ENCODE peak calls at places on chromosomes 11 and 22, in five cellular contexts. A is NAMALWA; O is iPS-NIHi11; R is left cardiac atrium; E is naive thymus-derived CD8-positive, alpha-beta T cell. Q is an unnamed sample.

GRCh38 chr11:60528934-60529333 is 13.7 kb downstream of the MS4A13 start:
- DNase-seq in A (peak), O (no peak), R (no peak), E (no peak), Q (no peak)

GRCh38 chr11:789951-790350 is at the start of gene CEND1:
- DNase-seq in O (peak), E (peak), A (no peak), R (no peak), Q (no peak)

GRCh38 chr11:20973959-20974358 is 304.6 kb downstream of the NELL1 start:
- DNase-seq in O (peak), R (no peak), A (no peak), E (no peak), Q (no peak)

GRCh38 chr11:76391039-76391438 is 9.9 kb downstream of the GVQW3 start:
- DNase-seq in O (no peak), R (no peak), A (no peak), E (no peak), Q (no peak)

GRCh38 chr11:69125861-69126260 is 29.9 kb upstream of the SMIM38 start:
- DNase-seq in E (no peak), R (no peak), A (no peak), O (no peak), Q (no peak)

GRCh38 chr22:36387664-36387913 is 178 bp downstream of the MYH9 start:
- DNase-seq in E (no peak), A (no peak), R (no peak), O (no peak), Q (no peak)

GRCh38 chr22:18962308-18962635 is 26.2 kb upstream of the PRODH start:
- DNase-seq in R (no peak), E (no peak), O (no peak), A (no peak), Q (no peak)

GRCh38 chr22:18096823-18097222 is 13.8 kb upstream of the TUBA8 start:
- DNase-seq in E (no peak), R (no peak), A (no peak), O (no peak), Q (no peak)

GRCh38 chr11:16807306-16807705 is 68.9 kb downstream of the C11orf58 start:
- DNase-seq in O (no peak), R (no peak), E (no peak), A (no peak), Q (no peak)

GRCh38 chr11:58575377-58576020 is at the start of gene LPXN:
- DNase-seq in A (peak), R (no peak), E (peak), O (no peak), Q (peak)

GRCh38 chr11:116861539-116861938 is 24.1 kb upstream of the APOA1 start:
- DNase-seq in A (no peak), E (no peak), O (no peak), R (no peak), Q (no peak)

GRCh38 chr22:31628969-31629723 is 32.9 kb downstream of the PISD start:
- DNase-seq in A (no peak), R (no peak), O (no peak), E (no peak), Q (no peak)

GRCh38 chr22:39470462-39471335 is 13.9 kb downstream of the MGAT3 start:
- DNase-seq in E (no peak), R (no peak), O (no peak), A (no peak), Q (no peak)

GRCh38 chr11:75073459-75074190 is 23.1 kb downstream of the OR2AT4 start:
- DNase-seq in R (no peak), A (peak), O (peak), E (no peak), Q (no peak)

GRCh38 chr22:24810043-24810749 is 4.2 kb downstream of the SGSM1 start:
- DNase-seq in A (no peak), O (peak), E (no peak), R (no peak), Q (no peak)

GRCh38 chr11:35133656-35134055 is 5.3 kb upstream of the CD44 start:
- DNase-seq in A (no peak), E (no peak), O (no peak), R (no peak), Q (no peak)

GRCh38 chr11:19849947-19850593 is 137.4 kb downstream of the NAV2 start:
- DNase-seq in A (no peak), R (no peak), E (no peak), O (no peak), Q (no peak)

GRCh38 chr11:28674432-28675076 is 566.4 kb downstream of the METTL15 start:
- DNase-seq in E (no peak), A (peak), O (peak), R (no peak), Q (no peak)

GRCh38 chr11:86370922-86371614 is 3.6 kb upstream of the CCDC81 start:
- DNase-seq in O (no peak), E (no peak), R (no peak), A (no peak), Q (no peak)

GRCh38 chr11:104594228-104594958 is 303.9 kb downstream of the CASP12 start:
- DNase-seq in R (no peak), A (no peak), E (no peak), O (no peak), Q (no peak)

GRCh38 chr11:32297629-32298028 is 137.7 kb downstream of the WT1 start:
- DNase-seq in O (peak), A (peak), R (no peak), E (no peak), Q (no peak)

GRCh38 chr11:44574620-44575287 is 9.3 kb downstream of the CD82 start:
- DNase-seq in E (no peak), O (no peak), A (no peak), R (no peak), Q (no peak)

GRCh38 chr11:762421-763072 is 14.7 kb downstream of the GATD1 start:
- DNase-seq in E (no peak), O (peak), A (peak), R (no peak), Q (no peak)

GRCh38 chr11:118656563-118657165 is 22.8 kb downstream of the TREH start:
- DNase-seq in O (no peak), A (no peak), R (no peak), E (no peak), Q (no peak)

GRCh38 chr11:93969925-93970922 is 50.9 kb upstream of the HEPHL1 start:
- DNase-seq in E (no peak), A (no peak), R (no peak), O (no peak), Q (no peak)

GRCh38 chr11:128492903-128493569 is 94.3 kb downstream of the ETS1 start:
- DNase-seq in A (no peak), O (no peak), R (no peak), E (peak), Q (no peak)

GRCh38 chr11:107562647-107563208 is 2.8 kb downstream of the ALKBH8 start:
- DNase-seq in R (no peak), E (no peak), A (no peak), O (no peak), Q (no peak)

GRCh38 chr22:49934144-49934890 is 15.9 kb downstream of the CRELD2 start:
- DNase-seq in A (no peak), R (peak), O (no peak), E (peak), Q (peak)